ENCODE peak calls at places on chromosomes 5 and 9, in six cellular contexts. C is HepG2, S is breast epithelium, D is adrenal gland, R is uterus, Q is gastrocnemius medialis. P is an unnamed sample.

GRCh38 chr9:3810231-3810630 is 284.4 kb upstream of the RFX3 start:
- DNase-seq in S (no peak), D (no peak), C (no peak), R (no peak), Q (no peak), P (no peak)

GRCh38 chr9:2170737-2171136 is 155.6 kb downstream of the SMARCA2 start:
- DNase-seq in C (no peak), Q (no peak), D (no peak), S (no peak), R (no peak), P (no peak)

GRCh38 chr5:150653145-150653761 is 7.8 kb upstream of the MYOZ3 start:
- DNase-seq in C (no peak), S (no peak), R (no peak), Q (no peak), D (no peak), P (no peak)

GRCh38 chr9:131630206-131630831 is 85.0 kb downstream of the PRRT1B start:
- DNase-seq in S (no peak), D (no peak), R (no peak), C (no peak), Q (no peak), P (no peak)

GRCh38 chr9:81529556-81530193 is 159.7 kb downstream of the TLE1 start:
- DNase-seq in R (no peak), Q (no peak), S (no peak), D (no peak), C (peak), P (no peak)

GRCh38 chr5:169339869-169340268 is 38.9 kb upstream of the SLIT3 start:
- DNase-seq in Q (no peak), S (no peak), D (no peak), R (no peak), C (no peak), P (no peak)

GRCh38 chr5:68484307-68485068 is 268.9 kb downstream of the PIK3R1 start:
- DNase-seq in C (no peak), Q (no peak), R (no peak), S (no peak), D (no peak), P (no peak)

GRCh38 chr9:37801287-37801850 is 772 bp downstream of the DCAF10 start:
- DNase-seq in C (no peak), S (no peak), R (no peak), Q (no peak), D (peak), P (peak)

GRCh38 chr5:169762338-169763095 is 125.4 kb downstream of the DOCK2 start:
- DNase-seq in D (no peak), R (no peak), S (no peak), C (no peak), Q (no peak), P (no peak)

GRCh38 chr5:121640298-121640697 is 211.4 kb upstream of the FTMT start:
- DNase-seq in R (no peak), C (no peak), S (no peak), D (no peak), Q (no peak), P (no peak)

GRCh38 chr9:121674952-121675351 is 23.5 kb downstream of the DAB2IP start:
- DNase-seq in S (no peak), C (no peak), Q (no peak), R (no peak), D (no peak), P (no peak)

GRCh38 chr9:18887546-18887945 is 145.5 kb downstream of the SAXO1 start:
- DNase-seq in C (no peak), R (no peak), D (no peak), S (no peak), Q (no peak), P (no peak)

GRCh38 chr5:156934450-156935211 is 28.4 kb downstream of the TIMD4 start:
- DNase-seq in D (peak), Q (no peak), R (no peak), S (no peak), C (peak), P (peak)

GRCh38 chr5:148791334-148791667 is 35.1 kb upstream of the ADRB2 start:
- DNase-seq in R (no peak), C (no peak), D (no peak), S (no peak), Q (no peak), P (no peak)

GRCh38 chr9:111298831-111299603 is 31.0 kb downstream of the OR2K2 start:
- DNase-seq in S (no peak), Q (peak), D (peak), R (no peak), C (peak), P (peak)

GRCh38 chr5:98769006-98769255 is 4.5 kb upstream of the RGMB start:
- DNase-seq in Q (peak), R (no peak), C (no peak), D (no peak), S (peak), P (peak)

GRCh38 chr9:102273952-102274351 is 535.5 kb upstream of the GRIN3A start:
- DNase-seq in S (no peak), R (no peak), D (no peak), C (no peak), Q (no peak), P (no peak)

GRCh38 chr9:68919666-68920065 is 94.2 kb downstream of the PRKACG start:
- DNase-seq in D (no peak), S (no peak), Q (no peak), C (no peak), R (no peak), P (no peak)

GRCh38 chr5:175821790-175822211 is 49.6 kb upstream of the CPLX2 start:
- DNase-seq in R (no peak), C (no peak), D (no peak), S (no peak), Q (no peak), P (no peak)

GRCh38 chr9:114894206-114894605 is 36.2 kb downstream of the TNFSF8 start:
- DNase-seq in Q (no peak), C (no peak), S (no peak), D (no peak), R (no peak), P (no peak)

GRCh38 chr5:147688965-147689364 is 93.6 kb downstream of the JAKMIP2 start:
- DNase-seq in C (no peak), D (peak), Q (no peak), R (peak), S (no peak), P (no peak)

GRCh38 chr5:147693238-147693637 is 89.3 kb downstream of the JAKMIP2 start:
- DNase-seq in Q (no peak), D (no peak), S (no peak), R (no peak), C (no peak), P (no peak)

GRCh38 chr5:147690595-147690994 is 91.9 kb downstream of the JAKMIP2 start:
- DNase-seq in D (no peak), R (no peak), C (peak), Q (no peak), S (no peak), P (peak)

GRCh38 chr5:147689436-147689835 is 93.1 kb downstream of the JAKMIP2 start:
- DNase-seq in D (no peak), S (no peak), Q (no peak), R (no peak), C (no peak), P (no peak)

GRCh38 chr5:147691134-147691533 is 91.4 kb downstream of the JAKMIP2 start:
- DNase-seq in R (no peak), S (no peak), D (no peak), C (no peak), Q (no peak), P (no peak)
- TF ChIP-seq POLR2A in R (no peak), S (no peak), D (no peak), C (no peak), Q (no peak), P (no peak)

GRCh38 chr5:140322751-140323731 is 20.1 kb upstream of the PFDN1 start:
- DNase-seq in Q (no peak), D (peak), S (peak), C (peak), R (peak), P (no peak)
- TF ChIP-seq POLR2A in Q (no peak), D (no peak), S (no peak), C (no peak), R (no peak), P (no peak)

GRCh38 chr9:89637787-89638186 is 33.0 kb downstream of the GADD45G start:
- DNase-seq in S (no peak), C (no peak), Q (no peak), R (no peak), D (no peak), P (no peak)

GRCh38 chr9:89633404-89633803 is 28.6 kb downstream of the GADD45G start:
- DNase-seq in R (no peak), C (no peak), S (peak), Q (no peak), D (no peak), P (no peak)

GRCh38 chr9:89633920-89634319 is 29.1 kb downstream of the GADD45G start:
- DNase-seq in Q (no peak), C (no peak), S (no peak), R (no peak), D (no peak), P (no peak)

GRCh38 chr9:89635816-89636215 is 31.0 kb downstream of the GADD45G start:
- DNase-seq in R (no peak), D (no peak), Q (no peak), S (no peak), C (no peak), P (no peak)

GRCh38 chr9:89635007-89635742 is 30.4 kb downstream of the GADD45G start:
- DNase-seq in C (no peak), R (peak), D (no peak), Q (no peak), S (peak), P (no peak)
- TF ChIP-seq POLR2A in C (no peak), R (no peak), D (peak), Q (no peak), S (no peak), P (no peak)

GRCh38 chr5:33576726-33577620 is 136.2 kb downstream of the TARS1 start:
- DNase-seq in S (no peak), R (no peak), D (no peak), Q (no peak), C (no peak), P (no peak)
- TF ChIP-seq POLR2A in S (no peak), R (no peak), D (no peak), Q (no peak), C (no peak), P (no peak)